ENCODE peak calls at places on chromosomes 13 and 19, in four cellular contexts. H, G, Z and V are unnamed samples.
A peak's percentile ranks its signal among the peaks of the same experiment; 100 is the strongest.

GRCh38 chr13:41780736-41781708 is 179.9 kb downstream of the VWA8 start:
- DNase-seq in Z (peak; percentile 74), G (no peak), H (no peak), V (no peak)

GRCh38 chr13:25886438-25887214 is 165.2 kb downstream of the SHISA2 start:
- DNase-seq in H (no peak), G (peak; percentile 91), Z (peak; percentile 95), V (no peak)

GRCh38 chr13:73429691-73430090 is 370.9 kb downstream of the KLF5 start:
- DNase-seq in G (peak; percentile 84), H (no peak), Z (no peak), V (no peak)

GRCh38 chr13:39602277-39602613 is 748 bp downstream of the LHFPL6 start:
- DNase-seq in H (no peak), G (no peak), Z (no peak), V (no peak)

GRCh38 chr13:44312898-44313551 is 60.6 kb upstream of the SERP2 start:
- DNase-seq in G (peak; percentile 91), Z (peak; percentile 92), H (no peak), V (no peak)

GRCh38 chr13:97810152-97810551 is 143.3 kb upstream of the IPO5 start:
- DNase-seq in H (no peak), Z (peak; percentile 40), G (peak; percentile 49), V (no peak)

GRCh38 chr19:1942078-1942933 is 1.3 kb downstream of the CSNK1G2 start:
- DNase-seq in G (peak; percentile 63), Z (peak; percentile 58), H (peak; percentile 42), V (peak; percentile 93)

GRCh38 chr13:71758823-71759222 is 108.2 kb downstream of the DACH1 start:
- DNase-seq in Z (no peak), G (no peak), H (no peak), V (no peak)

GRCh38 chr13:101144808-101145419 is 271.4 kb downstream of the NALCN start:
- DNase-seq in H (peak; percentile 5), G (peak; percentile 74), Z (peak; percentile 78), V (no peak)

GRCh38 chr19:19342086-19343015 is 21.7 kb downstream of the MAU2 start:
- DNase-seq in Z (peak; percentile 57), G (peak; percentile 64), H (no peak), V (no peak)

GRCh38 chr13:73317140-73317539 is 258.3 kb downstream of the KLF5 start:
- DNase-seq in G (peak; percentile 51), H (no peak), Z (no peak), V (no peak)

GRCh38 chr19:16001481-16002312 is 52.9 kb downstream of the OR10H4 start:
- DNase-seq in Z (peak; percentile 84), G (peak; percentile 15), H (peak; percentile 55), V (no peak)

GRCh38 chr13:39451301-39451700 is 151.7 kb downstream of the LHFPL6 start:
- DNase-seq in Z (peak; percentile 33), H (no peak), G (no peak), V (no peak)

GRCh38 chr13:19586904-19587634 is 25.7 kb upstream of the TPTE2 start:
- DNase-seq in Z (peak; percentile 16), H (peak; percentile 65), G (peak; percentile 87), V (no peak)

GRCh38 chr13:75365724-75366173 is 116.2 kb downstream of the TBC1D4 start:
- DNase-seq in H (peak; percentile 78), G (peak; percentile 92), Z (peak; percentile 52), V (no peak)

GRCh38 chr13:32940601-32941000 is 75.6 kb upstream of the KL start:
- DNase-seq in Z (peak; percentile 45), G (no peak), H (no peak), V (peak; percentile 87)

GRCh38 chr19:31892060-31892459 is 453.4 kb upstream of the ZNF507 start:
- DNase-seq in H (no peak), Z (no peak), G (no peak), V (no peak)

GRCh38 chr13:98549728-98550317 is 27.1 kb downstream of the STK24 start:
- DNase-seq in H (no peak), G (no peak), Z (no peak), V (no peak)

GRCh38 chr19:45136507-45137178 is 24.1 kb downstream of the NKPD1 start:
- DNase-seq in H (no peak), G (no peak), Z (no peak), V (no peak)

GRCh38 chr19:46728693-46729339 is 11.9 kb upstream of the PRKD2 start:
- DNase-seq in G (peak; percentile 34), Z (peak; percentile 55), H (no peak), V (peak; percentile 91)

GRCh38 chr19:7973883-7974282 is 30.4 kb upstream of the TIMM44 start:
- DNase-seq in H (no peak), G (no peak), Z (no peak), V (peak; percentile 66)

GRCh38 chr13:24606486-24607170 is 73.6 kb upstream of the ATP12A start:
- DNase-seq in G (no peak), Z (no peak), H (no peak), V (no peak)

GRCh38 chr13:19759669-19760068 is 23.1 kb downstream of the PSPC1 start:
- DNase-seq in Z (no peak), G (peak; percentile 28), H (no peak), V (no peak)

GRCh38 chr13:78604782-78605611 is 1.6 kb upstream of the POU4F1 start:
- DNase-seq in Z (no peak), G (no peak), H (no peak), V (no peak)

GRCh38 chr19:32555786-32556185 is 25.2 kb upstream of the PDCD5 start:
- DNase-seq in H (no peak), Z (no peak), G (no peak), V (no peak)

GRCh38 chr19:41362143-41362847 is 1.7 kb downstream of the B9D2 start:
- DNase-seq in Z (no peak), G (peak; percentile 24), H (no peak), V (no peak)

GRCh38 chr13:27182844-27183497 is 11.4 kb upstream of the USP12 start:
- DNase-seq in H (no peak), Z (peak; percentile 81), G (peak; percentile 94), V (peak; percentile 79)

GRCh38 chr19:19040417-19040816 is 7.0 kb downstream of the ARMC6 start:
- DNase-seq in G (peak; percentile 63), Z (peak; percentile 97), H (no peak), V (no peak)

GRCh38 chr13:99086869-99087129 is 108.9 kb upstream of the DOCK9 start:
- DNase-seq in Z (peak; percentile 25), G (no peak), H (no peak), V (peak; percentile 88)

GRCh38 chr19:16386619-16387240 is 62.1 kb downstream of the KLF2 start:
- DNase-seq in H (no peak), G (peak; percentile 60), Z (peak; percentile 63), V (peak; percentile 65)

GRCh38 chr13:109604894-109605293 is 181.5 kb downstream of the IRS2 start:
- DNase-seq in G (no peak), H (no peak), Z (no peak), V (no peak)

GRCh38 chr19:8342684-8343482 is at the start of gene KANK3:
- DNase-seq in Z (peak; percentile 94), H (peak; percentile 55), G (peak; percentile 99), V (peak; percentile 99)

GRCh38 chr13:75430618-75431209 is 51.3 kb downstream of the TBC1D4 start:
- DNase-seq in G (no peak), H (no peak), Z (no peak), V (no peak)

DNA sequence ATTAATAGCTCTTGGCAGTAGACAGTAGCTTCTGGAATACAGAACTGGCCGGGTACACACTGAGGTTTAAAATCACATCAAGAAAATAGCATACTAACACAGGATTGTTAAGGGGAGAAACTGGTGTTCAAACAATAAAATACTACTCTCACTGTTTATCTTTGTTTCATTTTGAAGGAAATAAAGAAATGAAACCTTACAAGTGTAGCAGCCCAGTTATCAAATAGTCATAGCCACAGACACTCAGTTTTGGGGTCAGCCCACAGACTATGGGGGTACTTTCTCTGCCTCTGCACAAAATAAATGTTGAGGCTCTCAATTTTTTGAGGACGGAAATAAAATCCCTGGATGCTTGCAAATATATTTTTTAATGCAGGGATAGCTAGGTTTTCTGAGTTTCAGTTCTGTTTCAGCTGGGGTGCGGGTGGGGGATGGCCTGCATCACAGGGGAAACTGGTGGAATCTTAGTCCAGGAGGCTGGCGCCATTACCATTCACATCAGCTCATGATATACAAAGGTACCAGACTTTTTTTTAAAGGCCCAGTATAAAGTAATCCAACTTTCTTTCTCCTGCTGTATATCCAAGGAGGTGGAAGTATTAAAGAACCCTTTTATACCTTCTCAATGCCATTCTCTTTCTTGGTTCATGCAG is 343.6 kb downstream of the KCNRG start:
- DNase-seq in G (no peak), Z (no peak), H (no peak), V (no peak)
- H3K9ac ChIP-seq in G (no peak overlapping the region), Z (no peak overlapping the region), H (no peak overlapping the region), V (no peak overlapping the region)

GRCh38 chr13:113859311-113860050 is 4.4 kb downstream of the GAS6 start:
- DNase-seq in H (no peak), Z (no peak), G (no peak), V (peak; percentile 32)
- H3K4me3 ChIP-seq in H (no peak overlapping the region), Z (no peak overlapping the region), G (no peak overlapping the region), V (no peak overlapping the region)

DNA sequence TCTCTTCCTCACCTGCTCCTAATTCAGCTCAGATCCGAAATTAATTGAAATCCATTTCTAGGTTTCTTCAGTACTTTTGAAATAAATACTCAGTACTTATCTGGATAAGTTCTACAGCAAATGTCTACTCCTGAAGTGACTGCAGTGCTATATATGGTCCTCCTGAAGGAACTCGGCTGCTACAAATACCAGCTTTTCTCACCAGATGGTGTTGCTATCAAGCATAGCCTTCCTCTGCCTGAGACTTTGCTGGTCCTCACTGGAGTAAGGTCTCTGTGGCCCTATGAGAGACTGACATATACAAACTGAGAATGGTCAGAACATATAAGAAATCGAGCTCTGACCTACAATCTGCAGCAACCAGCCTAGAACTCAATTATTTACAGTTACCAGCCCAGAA is 161.6 kb downstream of the NDFIP2 start:
- DNase-seq in Z (no peak), H (no peak), G (no peak), V (no peak)
- TF ChIP-seq CTCF in Z (no peak), H (no peak), G (no peak), V (no peak)

GRCh38 chr13:111178417-111178816 is 63.3 kb downstream of the ARHGEF7 start:
- DNase-seq in Z (no peak), H (no peak), G (no peak), V (no peak)
- H3K9ac ChIP-seq in Z (no peak overlapping the region), H (no peak overlapping the region), G (no peak overlapping the region), V (no peak overlapping the region)

GRCh38 chr19:48171584-48172170 is 1.2 kb downstream of the ZSWIM9 start:
- DNase-seq in G (no peak), Z (no peak), H (no peak), V (peak; percentile 77)
- H3K4me3 ChIP-seq in G (peak overlapping the region; percentile 99), Z (peak overlapping the region; percentile 77), H (peak overlapping the region; percentile 99), V (no peak overlapping the region)

DNA sequence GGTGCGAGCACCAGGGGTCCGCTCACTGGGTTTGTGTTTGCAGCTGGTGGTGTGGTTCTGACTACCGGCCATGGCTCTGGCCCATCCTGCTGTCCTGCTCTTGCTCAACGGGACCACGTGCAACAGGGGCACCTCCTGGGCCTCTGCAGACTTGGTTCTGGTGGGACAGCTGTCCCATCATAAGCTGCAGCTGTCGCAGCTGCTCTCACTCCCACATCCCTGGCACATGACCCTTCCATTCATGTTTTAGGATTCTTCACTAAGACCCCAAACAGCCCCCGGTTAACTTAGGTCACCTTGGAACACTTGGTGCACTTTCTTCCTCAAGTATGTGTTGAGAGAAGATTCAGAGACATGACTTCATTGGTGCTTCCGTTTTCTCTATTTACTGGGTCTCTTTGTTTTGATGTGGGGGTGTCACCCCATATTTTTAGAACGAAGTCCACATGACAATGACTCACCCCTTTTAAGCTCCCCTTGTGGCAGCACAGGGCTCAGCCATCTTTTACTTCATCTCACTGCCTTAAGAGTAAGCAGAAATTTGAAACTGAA is 68.4 kb upstream of the ARHGEF7 start:
- DNase-seq in Z (peak; percentile 67), G (no peak), H (peak; percentile 36), V (no peak)
- TF ChIP-seq CTCF in Z (peak; percentile 54), G (no peak), H (peak; percentile 27), V (peak; percentile 5)